ENCODE peak calls at places on chromosomes 5 and 9, in four cellular contexts. N, V, M and T are unnamed samples.

GRCh38 chr9:32741706-32742105 is 41.6 kb upstream of the TMEM215 start:
- DNase-seq in N (no peak), V (no peak), M (no peak), T (no peak)

GRCh38 chr5:172407241-172407691 is 47.1 kb downstream of the SH3PXD2B start:
- DNase-seq in N (no peak), V (no peak), M (no peak), T (no peak)

GRCh38 chr9:90307177-90307833 is 335.3 kb downstream of the DIRAS2 start:
- DNase-seq in N (no peak), V (no peak), M (no peak), T (no peak)

GRCh38 chr5:54895816-54896341 is 89.5 kb downstream of the ESM1 start:
- DNase-seq in N (no peak), V (no peak), M (no peak), T (no peak)

GRCh38 chr5:180959661-180960060 is 29.0 kb upstream of the BTNL3 start:
- DNase-seq in N (no peak), V (no peak), M (no peak), T (no peak)

GRCh38 chr5:35136386-35136785 is 88.6 kb upstream of the AGXT2 start:
- DNase-seq in N (peak; percentile 19), V (no peak), M (no peak), T (no peak)

GRCh38 chr9:32558408-32558914 is 6.1 kb upstream of the TOPORS start:
- DNase-seq in N (no peak), V (no peak), M (no peak), T (no peak)

GRCh38 chr9:127505396-127506116 is 54.2 kb downstream of the LRSAM1 start:
- DNase-seq in N (no peak), V (no peak), M (peak; percentile 74), T (no peak)

DNA sequence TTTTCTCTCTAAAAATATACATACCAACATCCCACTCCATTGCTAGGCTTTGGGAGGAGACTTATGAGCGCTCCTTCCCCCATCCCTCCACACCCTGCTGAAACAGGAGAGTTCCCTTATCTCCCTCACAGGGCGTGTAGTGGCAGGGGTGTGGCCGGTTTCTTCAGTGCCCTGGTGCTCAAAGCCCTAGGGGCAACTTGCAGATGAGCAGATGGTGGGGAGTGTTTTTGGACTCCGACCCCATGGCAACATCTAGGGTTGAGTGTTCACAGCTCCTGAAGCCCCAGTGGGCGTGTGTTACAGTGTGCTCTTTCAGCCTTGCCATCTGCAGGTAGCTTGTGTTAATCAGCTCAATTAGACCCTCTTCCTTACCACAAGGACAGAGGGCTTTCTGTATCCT is 409.5 kb downstream of the MAT2B start:
- DNase-seq in N (no peak), V (peak; percentile 85), M (no peak), T (no peak)
- H3K4me1 ChIP-seq in N (no peaks in the 10 kb centered on the region), V (peaks cover 13% of the 10 kb centered on the region), M (no peaks in the 10 kb centered on the region), T (no peaks in the 10 kb centered on the region)

GRCh38 chr5:154475613-154476342 is 2.2 kb downstream of the HAND1 start:
- DNase-seq in N (no peak), V (no peak), M (no peak), T (no peak)
- H3K4me1 ChIP-seq in N (peaks cover 63% of the 10 kb centered on the region), V (peaks cover 37% of the 10 kb centered on the region), M (no peaks in the 10 kb centered on the region), T (no peaks in the 10 kb centered on the region)

DNA sequence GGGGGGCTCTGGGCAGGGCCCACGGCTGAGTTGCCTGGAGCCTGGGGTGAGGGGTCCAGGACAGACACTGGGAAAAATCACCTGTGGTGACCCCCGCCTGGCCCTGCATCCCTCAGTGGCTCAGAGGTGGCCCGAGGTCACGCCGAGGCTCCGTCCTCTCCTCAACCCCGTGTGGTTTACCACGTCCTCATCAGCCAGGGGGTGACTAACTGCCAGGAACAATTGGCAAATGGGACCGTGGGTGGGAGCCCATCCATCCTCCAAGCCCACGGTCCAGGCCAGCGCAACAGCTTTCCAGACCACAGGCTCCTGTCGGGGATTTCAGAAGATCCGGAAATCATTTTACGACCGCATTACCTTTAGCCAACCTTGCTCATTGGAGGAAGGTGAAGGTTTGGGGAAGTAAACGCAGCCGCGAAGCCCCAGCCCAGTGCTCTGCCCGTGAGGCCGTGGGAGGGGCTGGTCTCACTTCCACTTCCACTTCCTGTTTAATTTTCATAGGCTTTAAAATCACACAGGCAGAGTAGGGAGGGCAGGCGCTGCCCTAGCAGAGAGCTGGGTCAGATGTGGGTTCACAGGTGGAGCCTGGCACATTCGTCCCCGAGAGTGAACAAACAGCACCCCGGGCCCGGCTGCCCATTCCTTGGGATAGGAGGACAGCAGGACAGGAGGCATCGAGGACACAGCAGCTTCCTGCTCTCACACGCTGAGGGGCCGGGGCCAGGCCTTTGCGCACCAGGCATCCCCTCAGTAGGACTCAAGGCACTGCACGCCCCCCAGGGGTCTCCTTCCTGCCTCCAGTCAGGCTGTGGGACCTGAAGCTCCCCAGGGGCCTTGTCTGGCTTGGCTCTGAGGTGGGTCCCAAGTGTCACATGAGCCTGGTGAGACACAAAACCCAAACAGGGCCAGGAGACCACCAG is 19.8 kb upstream of the SLC9A3 start:
- DNase-seq in N (peak; percentile 35), V (peak; percentile 86), M (peak; percentile 67), T (peak; percentile 63)
- H3K4me1 ChIP-seq in N (peaks cover 17% of the 10 kb centered on the region), V (peaks cover 20% of the 10 kb centered on the region), M (no peaks in the 10 kb centered on the region), T (no peaks in the 10 kb centered on the region)

GRCh38 chr5:139634541-139634940 is 13.6 kb upstream of the CXXC5 start:
- DNase-seq in N (no peak), V (no peak), M (no peak), T (no peak)
- H3K4me1 ChIP-seq in N (peaks cover 44% of the 10 kb centered on the region), V (peaks cover 48% of the 10 kb centered on the region), M (peaks cover 7% of the 10 kb centered on the region), T (peaks cover 47% of the 10 kb centered on the region)

GRCh38 chr9:113636165-113636564 is 172.6 kb downstream of the RGS3 start:
- DNase-seq in N (no peak), V (no peak), M (peak; percentile 53), T (no peak)

GRCh38 chr9:113633782-113634596 is 170.5 kb downstream of the RGS3 start:
- DNase-seq in N (no peak), V (no peak), M (peak; percentile 58), T (no peak)

GRCh38 chr9:113636693-113637092 is 173.2 kb downstream of the RGS3 start:
- DNase-seq in N (no peak), V (no peak), M (no peak), T (no peak)

GRCh38 chr9:113634597-113635515 is 171.3 kb downstream of the RGS3 start:
- DNase-seq in N (no peak), V (no peak), M (peak; percentile 40), T (no peak)

GRCh38 chr9:113635586-113635985 is 172.1 kb downstream of the RGS3 start:
- DNase-seq in N (no peak), V (no peak), M (no peak), T (no peak)
- H3K4me1 ChIP-seq in N (no peaks in the 10 kb centered on the region), V (no peaks in the 10 kb centered on the region), M (no peaks in the 10 kb centered on the region), T (peaks cover 37% of the 10 kb centered on the region)